ENCODE peak calls at places on chromosomes 6 and 20, in five cellular contexts. Q, O, A, H and D are unnamed samples.

GRCh38 chr6:129606664-129607063 is 103.3 kb downstream of the ARHGAP18 start:
- DNase-seq in H (no peak), A (no peak), O (peak; percentile 33), Q (no peak), D (no peak)

GRCh38 chr6:56482525-56482924 is 160.2 kb downstream of the DST start:
- DNase-seq in O (no peak), A (no peak), Q (no peak), H (no peak), D (no peak)

GRCh38 chr20:3011752-3012151 is 31.7 kb upstream of the GNRH2 start:
- DNase-seq in Q (no peak), H (no peak), A (no peak), O (no peak), D (no peak)

GRCh38 chr6:110063864-110064263 is 85.8 kb downstream of the GPR6 start:
- DNase-seq in H (no peak), O (no peak), Q (no peak), A (no peak), D (no peak)

GRCh38 chr6:170174124-170174770 is 116.6 kb downstream of the DLL1 start:
- DNase-seq in H (no peak), A (no peak), O (no peak), Q (no peak), D (no peak)

GRCh38 chr6:132259070-132259469 is 142.2 kb downstream of the MOXD1 start:
- DNase-seq in A (no peak), Q (no peak), H (no peak), O (peak; percentile 57), D (no peak)

GRCh38 chr20:63122626-63123025 is 93.3 kb downstream of the YTHDF1 start:
- DNase-seq in O (no peak), Q (no peak), H (no peak), A (no peak), D (no peak)

GRCh38 chr20:16434087-16434664 is 139.1 kb downstream of the KIF16B start:
- DNase-seq in O (peak; percentile 44), H (no peak), A (peak; percentile 24), Q (peak; percentile 29), D (peak; percentile 9)

GRCh38 chr6:134177753-134178229 is 125.4 kb upstream of the SLC2A12 start:
- DNase-seq in O (peak; percentile 80), H (no peak), Q (no peak), A (no peak), D (no peak)

GRCh38 chr6:41503841-41504525 is 42.2 kb upstream of the FOXP4 start:
- DNase-seq in O (peak; percentile 80), A (peak; percentile 25), Q (no peak), H (peak; percentile 36), D (no peak)

GRCh38 chr6:119343573-119344146 is 5.9 kb downstream of the MAN1A1 start:
- DNase-seq in A (no peak), H (no peak), O (no peak), Q (no peak), D (no peak)
- H3K4me1 ChIP-seq in A (no peaks in the 10 kb centered on the region), H (no peaks in the 10 kb centered on the region), O (peaks cover 40% of the 10 kb centered on the region), Q (peaks cover 14% of the 10 kb centered on the region), D (peaks cover 10% of the 10 kb centered on the region)

DNA sequence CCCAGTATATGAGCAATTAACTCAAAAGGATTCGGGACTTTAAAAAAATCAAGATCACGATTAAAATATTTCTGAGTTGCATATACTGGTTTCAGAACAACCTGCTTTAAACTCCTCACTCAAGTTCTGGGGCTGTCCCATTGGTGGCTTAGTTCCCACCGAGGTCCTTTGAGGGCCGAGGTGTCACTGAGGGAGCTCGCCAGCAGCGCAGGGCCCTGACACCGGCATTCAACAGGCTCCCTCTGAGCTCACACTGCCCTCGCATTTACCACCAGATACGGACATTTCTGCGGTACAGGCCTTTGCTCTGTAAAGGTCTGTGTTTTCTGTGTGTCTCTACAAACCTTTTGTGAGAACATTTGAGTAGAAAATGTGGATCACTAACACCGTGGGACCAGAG is 24.4 kb upstream of the BNIP5 start:
- DNase-seq in A (no peak), Q (no peak), O (no peak), H (no peak), D (no peak)
- H3K4me3 ChIP-seq in A (no peak overlapping the region), Q (no peak overlapping the region), O (no peak overlapping the region), H (no peak overlapping the region), D (no peak overlapping the region)

DNA sequence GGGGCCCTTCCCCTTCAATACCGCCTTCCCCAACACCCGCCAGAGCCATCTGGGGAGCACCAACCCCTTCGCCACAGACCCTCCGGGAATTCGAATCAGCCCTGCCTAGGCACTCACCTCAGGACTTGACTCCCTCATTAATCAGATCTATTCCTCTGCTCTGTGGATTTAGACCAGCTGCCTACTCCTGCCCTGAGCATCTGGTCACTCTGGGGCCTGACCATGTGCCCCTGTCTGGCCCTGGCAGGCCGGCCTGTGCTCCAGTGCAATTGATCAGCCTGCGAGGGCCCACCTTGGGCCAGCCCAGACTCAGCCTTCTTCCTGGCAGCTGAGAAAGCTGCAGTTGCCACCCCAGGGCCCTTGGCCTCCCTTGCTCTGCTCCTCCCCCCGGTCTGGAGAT is 46.0 kb downstream of the GRM4 start:
- DNase-seq in Q (no peak), O (no peak), A (no peak), H (no peak), D (no peak)
- H3K36me3 ChIP-seq in Q (no peaks in the 10 kb centered on the region), O (no peaks in the 10 kb centered on the region), A (no peaks in the 10 kb centered on the region), H (no peaks in the 10 kb centered on the region), D (no peaks in the 10 kb centered on the region)

DNA sequence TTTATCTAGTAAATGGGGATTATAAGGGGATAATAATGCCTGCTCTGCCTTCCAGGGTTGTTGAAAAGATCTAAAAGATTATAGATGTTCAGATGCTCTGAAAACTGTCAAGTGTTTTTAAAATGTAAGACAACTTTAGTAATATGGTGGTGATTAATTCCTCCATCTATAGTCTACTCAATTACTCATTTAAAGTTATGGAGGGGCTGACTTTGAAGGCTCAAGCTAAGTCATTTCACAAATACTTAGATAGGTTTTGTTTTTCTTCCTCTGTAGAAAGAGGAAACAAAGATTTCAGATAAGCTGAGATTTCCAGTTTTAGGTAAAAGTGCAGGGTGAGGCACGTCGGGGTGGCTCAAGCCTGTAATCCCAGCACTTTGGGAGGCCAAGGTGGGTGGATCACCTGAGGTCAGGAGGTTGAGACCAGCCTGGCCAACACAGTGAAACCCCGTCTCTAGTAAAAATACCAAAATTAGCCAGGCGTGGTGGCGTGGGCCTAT is 50.5 kb upstream of the PIM1 start:
- DNase-seq in O (no peak), H (no peak), Q (no peak), A (no peak), D (no peak)
- H3K4me1 ChIP-seq in O (no peaks in the 10 kb centered on the region), H (no peaks in the 10 kb centered on the region), Q (no peaks in the 10 kb centered on the region), A (no peaks in the 10 kb centered on the region), D (no peaks in the 10 kb centered on the region)

GRCh38 chr6:140684776-140685550 is 1310.5 kb upstream of the CITED2 start:
- DNase-seq in Q (no peak), H (no peak), O (peak; percentile 12), A (no peak), D (no peak)
- H3K4me3 ChIP-seq in Q (no peak overlapping the region), H (no peak overlapping the region), O (no peak overlapping the region), A (no peak overlapping the region), D (no peak overlapping the region)

DNA sequence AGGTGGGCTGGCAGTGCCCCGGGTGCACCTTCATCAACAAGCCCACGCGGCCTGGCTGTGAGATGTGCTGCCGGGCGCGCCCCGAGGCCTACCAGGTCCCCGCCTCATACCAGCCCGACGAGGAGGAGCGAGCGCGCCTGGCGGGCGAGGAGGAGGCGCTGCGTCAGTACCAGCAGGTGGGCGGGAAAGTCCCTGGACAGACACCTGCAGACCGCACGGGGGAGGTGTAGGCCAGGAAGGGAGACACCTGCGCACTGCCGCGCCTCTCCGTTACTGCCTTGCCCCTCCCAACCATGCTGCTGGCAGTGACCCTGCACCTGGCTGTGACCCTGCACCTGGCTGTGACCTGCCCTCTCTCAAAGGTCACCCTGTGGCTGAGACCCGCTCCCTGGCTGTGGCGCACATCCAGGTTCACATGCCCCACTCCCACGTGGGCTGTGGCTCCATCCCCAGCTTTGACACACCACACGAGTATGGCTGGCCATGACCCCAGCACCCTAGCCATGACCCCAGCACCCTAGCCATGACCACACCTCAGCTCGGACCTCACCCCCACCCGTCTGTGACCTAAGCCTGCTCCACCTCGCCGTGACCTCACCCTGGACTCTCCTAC is 11.6 kb downstream of the RBCK1 start:
- DNase-seq in Q (no peak), O (no peak), A (no peak), H (no peak), D (no peak)
- H3K36me3 ChIP-seq in Q (peaks cover 64% of the 10 kb centered on the region), O (peaks cover 11% of the 10 kb centered on the region), A (peaks cover 7% of the 10 kb centered on the region), H (no peaks in the 10 kb centered on the region), D (peaks cover 57% of the 10 kb centered on the region)

DNA sequence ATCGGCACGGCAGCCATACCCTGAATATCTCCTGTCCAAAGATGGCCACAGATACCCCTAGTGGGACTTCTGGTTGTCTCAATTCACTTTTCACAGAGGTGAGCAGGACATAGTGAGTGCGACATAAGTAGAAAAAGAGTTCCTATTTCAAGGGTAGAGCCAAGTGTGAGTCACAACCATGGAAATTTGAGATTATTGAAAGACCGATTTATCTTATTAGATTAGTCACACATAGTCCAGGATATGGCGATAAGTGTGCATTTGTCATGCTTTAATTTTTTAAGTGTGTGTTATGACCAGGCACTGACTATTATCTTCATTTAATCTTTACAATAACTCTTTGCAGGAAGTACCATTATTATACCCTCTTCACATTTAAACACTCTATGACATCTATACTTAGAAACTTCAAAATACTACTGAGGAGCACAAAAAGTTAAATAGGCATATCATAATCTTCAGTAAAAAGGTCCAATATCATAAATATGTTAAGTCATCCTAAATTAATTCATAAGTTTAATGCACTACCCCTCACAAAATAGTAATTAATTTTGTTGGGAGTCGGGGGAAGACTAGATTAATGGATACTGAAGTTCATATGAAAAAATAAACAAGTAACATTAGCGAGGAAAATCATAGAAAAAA is 13.4 kb upstream of the TNFAIP3 start:
- DNase-seq in A (no peak), O (no peak), H (no peak), Q (no peak), D (no peak)
- H3K4me1 ChIP-seq in A (no peaks in the 10 kb centered on the region), O (no peaks in the 10 kb centered on the region), H (no peaks in the 10 kb centered on the region), Q (no peaks in the 10 kb centered on the region), D (no peaks in the 10 kb centered on the region)

GRCh38 chr6:127513425-127513824 is 5.7 kb downstream of the MTCL3 start:
- DNase-seq in O (no peak), H (no peak), A (no peak), Q (no peak), D (no peak)

GRCh38 chr6:127515794-127516675 is 3.1 kb downstream of the MTCL3 start:
- DNase-seq in Q (peak; percentile 50), H (no peak), A (peak; percentile 63), O (peak; percentile 77), D (peak; percentile 60)

GRCh38 chr6:127516676-127517273 is 2.4 kb downstream of the MTCL3 start:
- DNase-seq in Q (no peak), O (peak; percentile 46), H (no peak), A (no peak), D (no peak)

GRCh38 chr6:127514396-127515227 is 4.5 kb downstream of the MTCL3 start:
- DNase-seq in A (peak; percentile 37), H (no peak), O (peak; percentile 70), Q (peak; percentile 57), D (peak; percentile 43)

GRCh38 chr6:127515234-127515793 is 3.8 kb downstream of the MTCL3 start:
- DNase-seq in H (no peak), Q (no peak), O (peak; percentile 38), A (no peak), D (no peak)
- H3K4me3 ChIP-seq in H (peak overlapping the region; percentile 74), Q (peak overlapping the region; percentile 52), O (peak overlapping the region; percentile 54), A (peak overlapping the region; percentile 78), D (peak overlapping the region; percentile 82)

DNA sequence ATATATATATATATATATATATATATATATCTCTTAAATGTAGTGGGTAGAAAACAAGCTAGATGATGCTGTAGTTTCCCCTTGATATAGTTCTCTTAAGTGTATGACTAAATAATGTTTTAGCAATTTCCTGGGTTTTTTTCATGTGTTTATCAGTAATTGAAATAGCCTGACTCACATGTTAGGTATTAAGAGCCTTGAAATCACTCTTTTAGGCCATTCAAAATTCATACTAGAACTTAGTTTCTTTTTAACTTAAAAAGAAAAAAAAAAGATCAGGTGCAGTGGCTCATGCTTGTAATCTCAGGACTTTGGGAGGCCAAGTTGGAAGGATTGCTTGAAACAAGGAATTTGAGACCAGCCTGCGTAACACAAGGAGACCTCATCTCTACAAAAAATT is 44.1 kb downstream of the NKX2-4 start:
- DNase-seq in A (no peak), H (no peak), O (peak; percentile 72), Q (no peak), D (no peak)
- H3K36me3 ChIP-seq in A (no peaks in the 10 kb centered on the region), H (no peaks in the 10 kb centered on the region), O (peaks cover 49% of the 10 kb centered on the region), Q (peaks cover 6% of the 10 kb centered on the region), D (peaks cover 51% of the 10 kb centered on the region)